ENCODE peak calls at places on chromosome 6, in four cellular contexts. K, A, W and S are unnamed samples.

GRCh38 chr6:4358414-4359107 is 223.2 kb upstream of the ECI2 start:
- DNase-seq in A (peak), K (peak), W (peak), S (peak)

GRCh38 chr6:7140631-7141366 is 33.0 kb downstream of the RREB1 start:
- DNase-seq in W (no peak), A (peak), K (peak), S (peak)

GRCh38 chr6:137266032-137266586 is 46.9 kb upstream of the IFNGR1 start:
- DNase-seq in W (no peak), A (no peak), K (no peak), S (no peak)

GRCh38 chr6:164507197-164507957 is 802.0 kb downstream of the C6orf118 start:
- DNase-seq in A (no peak), W (no peak), K (no peak), S (no peak)

GRCh38 chr6:52495859-52496396 is 75.8 kb downstream of the EFHC1 start:
- DNase-seq in A (no peak), W (no peak), K (no peak), S (no peak)

GRCh38 chr6:44366781-44367180 is 20.7 kb upstream of the CDC5L start:
- DNase-seq in A (no peak), W (no peak), K (no peak), S (no peak)

GRCh38 chr6:33599413-33599911 is 19.4 kb upstream of the BAK1 start:
- DNase-seq in W (no peak), K (no peak), A (peak), S (no peak)

GRCh38 chr6:140977425-140977824 is 1155.3 kb upstream of the GJE1 start:
- DNase-seq in W (no peak), A (no peak), K (no peak), S (peak)

GRCh38 chr6:69732640-69733039 is 64.2 kb downstream of the LMBRD1 start:
- DNase-seq in K (no peak), A (no peak), W (no peak), S (no peak)

GRCh38 chr6:139119553-139119952 is 15.3 kb upstream of the HECA start:
- DNase-seq in K (no peak), A (no peak), W (no peak), S (no peak)

GRCh38 chr6:123519191-123519510 is 117.6 kb downstream of the TRDN start:
- DNase-seq in A (no peak), K (no peak), W (no peak), S (no peak)

GRCh38 chr6:53192590-53193232 is 44.1 kb upstream of the GCM1 start:
- DNase-seq in W (no peak), A (no peak), K (peak), S (no peak)

GRCh38 chr6:3119040-3119723 is 671 bp downstream of the BPHL start:
- DNase-seq in W (no peak), K (no peak), A (no peak), S (no peak)

GRCh38 chr6:129507059-129507807 is 202.7 kb downstream of the ARHGAP18 start:
- DNase-seq in K (no peak), W (no peak), A (no peak), S (no peak)

GRCh38 chr6:13474360-13474759 is 13.0 kb downstream of the GFOD1 start:
- DNase-seq in W (no peak), K (no peak), A (no peak), S (no peak)

GRCh38 chr6:158803733-158804143 is 15.4 kb downstream of the EZR start:
- DNase-seq in W (no peak), K (no peak), A (no peak), S (no peak)

GRCh38 chr6:148426317-148426977 is 83.8 kb downstream of the SASH1 start:
- DNase-seq in K (no peak), W (no peak), A (no peak), S (no peak)

GRCh38 chr6:148383658-148384417 is 41.2 kb downstream of the SASH1 start:
- DNase-seq in K (no peak), A (no peak), W (no peak), S (no peak)

GRCh38 chr6:50264995-50265571 is 215.4 kb upstream of the DEFB112 start:
- DNase-seq in K (peak), W (no peak), A (no peak), S (no peak)

GRCh38 chr6:127956260-127956888 is 55.5 kb upstream of the THEMIS start:
- DNase-seq in W (no peak), A (no peak), K (no peak), S (no peak)

GRCh38 chr6:148251286-148251685 is 91.4 kb upstream of the SASH1 start:
- DNase-seq in W (no peak), A (no peak), K (no peak), S (peak)

GRCh38 chr6:139364302-139364981 is 10.0 kb downstream of the CITED2 start:
- DNase-seq in K (no peak), A (no peak), W (no peak), S (no peak)

GRCh38 chr6:22470454-22471368 is 98.7 kb upstream of the HDGFL1 start:
- DNase-seq in K (no peak), W (no peak), A (no peak), S (peak)

GRCh38 chr6:8664070-8664469 is 228.7 kb upstream of the SLC35B3 start:
- DNase-seq in K (no peak), W (no peak), A (no peak), S (no peak)

GRCh38 chr6:6969761-6970223 is 138.0 kb upstream of the RREB1 start:
- DNase-seq in A (peak), K (peak), W (no peak), S (no peak)

GRCh38 chr6:100721256-100721655 is 159.9 kb downstream of the ASCC3 start:
- DNase-seq in W (no peak), A (no peak), K (no peak), S (no peak)

GRCh38 chr6:137013031-137013430 is 31.7 kb downstream of the IL20RA start:
- DNase-seq in W (no peak), A (no peak), K (no peak), S (no peak)

GRCh38 chr6:154370545-154370944 is 13.9 kb upstream of the IPCEF1 start:
- DNase-seq in K (no peak), W (peak), A (no peak), S (peak)
- TF ChIP-seq CTCF in K (no peak), W (peak), A (peak), S (peak)

GRCh38 chr6:90098025-90098474 is 198.6 kb downstream of the BACH2 start:
- DNase-seq in K (no peak), A (no peak), W (peak), S (peak)
- TF ChIP-seq CTCF in K (no peak), A (no peak), W (peak), S (peak)

GRCh38 chr6:37491161-37491829 is 8.4 kb downstream of the CCDC167 start:
- DNase-seq in A (no peak), W (no peak), K (no peak), S (no peak)

GRCh38 chr6:37490466-37491015 is 9.2 kb downstream of the CCDC167 start:
- DNase-seq in K (no peak), A (no peak), W (no peak), S (no peak)

GRCh38 chr6:37488464-37488863 is 11.2 kb downstream of the CCDC167 start:
- DNase-seq in K (no peak), W (no peak), A (no peak), S (no peak)

GRCh38 chr6:37487891-37488290 is 11.8 kb downstream of the CCDC167 start:
- DNase-seq in A (no peak), K (no peak), W (no peak), S (no peak)

GRCh38 chr6:37489697-37490336 is 9.9 kb downstream of the CCDC167 start:
- DNase-seq in K (no peak), A (peak), W (no peak), S (no peak)
- TF ChIP-seq CTCF in K (no peak), A (no peak), W (no peak), S (peak)

GRCh38 chr6:107689881-107690545 is 134.1 kb downstream of the SCML4 start:
- DNase-seq in W (no peak), A (no peak), K (no peak), S (no peak)
- TF ChIP-seq CTCF in W (no peak), A (no peak), K (no peak), S (no peak)

GRCh38 chr6:39091163-39091562 is 23.8 kb downstream of the SAYSD1 start:
- DNase-seq in K (no peak), A (no peak), W (no peak), S (no peak)

GRCh38 chr6:39095578-39095977 is 19.4 kb downstream of the SAYSD1 start:
- DNase-seq in K (no peak), A (no peak), W (no peak), S (no peak)

GRCh38 chr6:39090036-39090435 is 24.9 kb downstream of the SAYSD1 start:
- DNase-seq in A (no peak), K (no peak), W (no peak), S (no peak)

GRCh38 chr6:39093167-39093708 is 21.7 kb downstream of the SAYSD1 start:
- DNase-seq in W (no peak), K (no peak), A (no peak), S (no peak)

GRCh38 chr6:39092124-39092523 is 22.9 kb downstream of the SAYSD1 start:
- DNase-seq in K (peak), A (no peak), W (no peak), S (no peak)
- TF ChIP-seq CTCF in K (no peak), A (no peak), W (no peak), S (no peak)

DNA sequence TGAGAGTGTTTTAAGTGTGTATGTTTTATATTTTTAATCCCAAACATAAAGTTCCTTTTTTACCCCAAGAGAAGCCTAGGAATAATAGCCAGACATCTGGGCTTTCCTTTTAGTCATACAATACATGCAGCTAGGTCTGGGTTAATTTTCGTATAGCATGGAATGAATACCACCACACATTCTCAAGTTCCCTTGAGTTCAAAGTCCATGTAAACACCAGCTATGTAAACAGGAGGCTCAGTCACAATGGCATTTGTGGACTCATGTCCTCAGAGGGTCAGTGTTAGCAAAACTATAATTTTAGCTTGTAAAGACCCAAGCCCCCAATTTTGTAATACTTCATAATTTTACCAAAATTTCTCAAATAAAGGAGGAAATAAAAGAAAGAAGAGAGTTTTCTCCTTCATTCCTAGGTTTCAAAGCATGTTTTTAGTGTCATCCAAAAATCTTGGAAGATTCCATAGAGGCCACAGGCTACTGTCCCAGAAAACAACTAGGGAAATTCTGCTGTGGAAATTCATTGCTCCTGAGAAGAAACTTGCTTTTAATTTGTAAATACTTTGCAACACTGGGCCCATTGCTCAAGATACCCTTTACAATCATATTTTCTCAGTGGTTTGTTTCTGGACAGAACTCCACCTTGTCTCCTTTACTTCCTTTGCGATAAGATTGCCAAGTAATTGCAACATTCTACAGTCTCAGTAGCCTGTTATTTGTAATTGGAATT is 671.2 kb downstream of the COL12A1 start:
- DNase-seq in W (peak), A (no peak), K (no peak), S (peak)
- TF ChIP-seq CTCF in W (no peak), A (no peak), K (no peak), S (no peak)

DNA sequence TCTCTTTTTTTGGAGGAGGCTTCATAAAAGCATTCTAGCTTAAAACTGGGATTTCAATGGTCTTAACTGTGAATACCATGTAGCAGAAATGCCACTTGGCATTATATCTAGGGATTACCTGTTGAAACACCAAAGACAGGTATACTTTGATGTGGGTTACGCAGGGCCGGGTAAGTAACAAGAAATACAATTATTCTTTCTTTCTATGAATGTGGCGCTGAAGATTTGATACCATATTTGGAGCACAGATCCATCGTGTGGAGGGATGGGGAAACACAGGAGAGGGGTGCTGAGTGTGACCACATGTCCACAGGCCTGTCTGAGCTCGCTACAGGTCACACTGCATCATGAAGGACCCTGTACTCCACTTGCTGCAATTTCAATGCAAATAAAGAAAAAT is 257.8 kb downstream of the GMPR start:
- DNase-seq in K (no peak), A (no peak), W (no peak), S (no peak)
- TF ChIP-seq CTCF in K (no peak), A (no peak), W (no peak), S (no peak)

GRCh38 chr6:113647158-113647889 is 209.8 kb upstream of the MARCKS start:
- DNase-seq in K (no peak), A (no peak), W (no peak), S (no peak)

GRCh38 chr6:113646701-113647100 is 210.4 kb upstream of the MARCKS start:
- DNase-seq in W (no peak), K (no peak), A (no peak), S (no peak)

GRCh38 chr6:113644861-113645575 is 212.1 kb upstream of the MARCKS start:
- DNase-seq in A (no peak), K (no peak), W (peak), S (peak)

GRCh38 chr6:113645576-113645970 is 211.6 kb upstream of the MARCKS start:
- DNase-seq in K (no peak), W (peak), A (peak), S (peak)

GRCh38 chr6:113645986-113646385 is 211.2 kb upstream of the MARCKS start:
- DNase-seq in A (no peak), K (no peak), W (no peak), S (no peak)
- TF ChIP-seq CTCF in A (no peak), K (no peak), W (no peak), S (no peak)

GRCh38 chr6:41449399-41450245 is 96.6 kb upstream of the FOXP4 start:
- DNase-seq in W (no peak), A (peak), K (no peak), S (peak)
- TF ChIP-seq CTCF in W (no peak), A (no peak), K (no peak), S (no peak)